ENCODE peak calls at places on chromosomes 12 and 14, in ten cellular contexts. A, K, T, Z, B, C, L, Q, U and S are unnamed samples.
A peak's percentile ranks its signal among the peaks of the same experiment; 100 is the strongest.

GRCh38 chr14:78598046-78598652 is 428.0 kb downstream of the NRXN3 start:
- DNase-seq in A (peak; percentile 74), K (peak; percentile 28), T (peak; percentile 13), Z (no peak), B (peak; percentile 21), C (peak; percentile 69), L (peak; percentile 14), Q (peak; percentile 62), U (peak; percentile 44), S (peak; percentile 76)

GRCh38 chr12:106633451-106633823 is 50.6 kb downstream of the RFX4 start:
- DNase-seq in A (no peak), K (no peak), T (no peak), Z (peak; percentile 1), B (no peak), C (peak; percentile 33), L (no peak), Q (no peak), U (no peak), S (no peak)

GRCh38 chr12:126084480-126084879 is 1019.2 kb downstream of the AACS start:
- DNase-seq in A (no peak), K (no peak), T (no peak), Z (no peak), B (no peak), C (peak; percentile 60), L (no peak), Q (no peak), U (no peak), S (no peak)

GRCh38 chr12:78315018-78315417 is 484.3 kb downstream of the NAV3 start:
- DNase-seq in A (no peak), K (no peak), T (no peak), Z (no peak), B (no peak), C (no peak), L (no peak), Q (no peak), U (no peak), S (no peak)

GRCh38 chr12:31781894-31782540 is 53.2 kb upstream of the AMN1 start:
- DNase-seq in A (no peak), K (no peak), T (no peak), Z (no peak), B (no peak), C (no peak), L (no peak), Q (no peak), U (no peak), S (peak; percentile 38)

GRCh38 chr12:13135336-13136178 is 32.1 kb upstream of the GSG1 start:
- DNase-seq in A (peak; percentile 98), K (no peak), T (no peak), Z (peak; percentile 73), B (peak; percentile 96), C (peak; percentile 61), L (no peak), Q (peak; percentile 56), U (peak; percentile 65), S (peak; percentile 23)

GRCh38 chr14:99137001-99137700 is 134.8 kb downstream of the BCL11B start:
- DNase-seq in A (no peak), K (no peak), T (no peak), Z (no peak), B (no peak), C (no peak), L (no peak), Q (no peak), U (peak; percentile 19), S (no peak)

GRCh38 chr14:71704210-71704609 is 228.0 kb upstream of the RGS6 start:
- DNase-seq in A (no peak), K (no peak), T (no peak), Z (no peak), B (no peak), C (no peak), L (no peak), Q (no peak), U (no peak), S (no peak)

DNA sequence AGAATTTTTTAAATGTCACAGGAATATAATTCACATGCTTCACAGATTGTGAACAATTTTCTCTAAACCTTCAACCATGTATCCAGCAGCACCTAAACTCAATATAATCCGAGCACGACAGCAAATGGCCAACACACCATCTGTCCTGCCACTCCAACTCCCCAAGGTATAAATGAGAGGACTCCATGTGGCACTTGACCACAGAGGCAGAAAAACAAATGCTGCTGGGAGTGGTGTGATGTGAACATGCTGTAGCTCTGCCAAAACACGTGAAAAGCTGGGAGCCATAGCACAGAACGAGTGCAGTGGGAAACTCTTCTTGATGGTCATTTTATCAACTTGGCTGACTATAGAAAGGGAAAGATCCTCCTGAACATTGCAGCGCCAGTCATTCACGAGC is 70.9 kb downstream of the LLPH start:
- DNase-seq in A (no peak), K (no peak), T (no peak), Z (no peak), B (no peak), C (no peak), L (no peak), Q (no peak), U (no peak), S (no peak)
- H3K4me3 ChIP-seq in A (no peak overlapping the region), K (no peak overlapping the region), T (no peak overlapping the region), Z (no peak overlapping the region), B (no peak overlapping the region), C (no peak overlapping the region), L (no peak overlapping the region), Q (no peak overlapping the region), U (no peak overlapping the region), S (no peak overlapping the region)

GRCh38 chr12:10221846-10222245 is 9.2 kb downstream of the GABARAPL1 start:
- DNase-seq in A (no peak), K (no peak), T (no peak), Z (no peak), B (no peak), C (no peak), L (no peak), Q (no peak), U (no peak), S (no peak)

GRCh38 chr12:10227648-10228047 is 15.0 kb downstream of the GABARAPL1 start:
- DNase-seq in A (no peak), K (no peak), T (no peak), Z (no peak), B (no peak), C (no peak), L (no peak), Q (no peak), U (no peak), S (no peak)

GRCh38 chr12:10226086-10226485 is 13.4 kb downstream of the GABARAPL1 start:
- DNase-seq in A (no peak), K (no peak), T (no peak), Z (no peak), B (no peak), C (no peak), L (no peak), Q (no peak), U (no peak), S (no peak)

GRCh38 chr12:10223208-10223607 is 10.5 kb downstream of the GABARAPL1 start:
- DNase-seq in A (no peak), K (no peak), T (no peak), Z (no peak), B (no peak), C (no peak), L (no peak), Q (no peak), U (no peak), S (no peak)

DNA sequence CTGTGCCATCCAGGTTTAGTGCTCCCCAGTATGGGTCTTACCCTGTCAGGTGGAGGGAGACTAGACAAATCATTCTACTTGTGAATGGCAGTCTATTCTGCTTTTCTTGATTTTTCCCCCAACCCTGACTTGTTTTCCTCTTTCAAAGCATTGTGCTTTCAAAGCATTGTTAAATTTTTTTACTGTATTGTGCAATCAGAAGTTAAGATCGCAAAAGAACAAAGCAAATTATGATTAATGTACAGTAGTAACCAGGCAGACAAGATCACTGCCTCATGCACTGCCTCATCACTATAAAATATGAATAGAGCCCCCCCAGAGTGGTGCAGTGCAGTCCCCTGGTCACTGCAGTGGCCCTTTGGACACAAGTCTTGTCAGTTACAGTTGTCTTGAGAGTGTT is 14.1 kb downstream of the GABARAPL1 start:
- DNase-seq in A (no peak), K (no peak), T (no peak), Z (no peak), B (no peak), C (no peak), L (no peak), Q (no peak), U (no peak), S (no peak)
- H3K4me3 ChIP-seq in A (no peak overlapping the region), K (no peak overlapping the region), T (no peak overlapping the region), Z (no peak overlapping the region), B (no peak overlapping the region), C (no peak overlapping the region), L (no peak overlapping the region), Q (no peak overlapping the region), U (no peak overlapping the region), S (no peak overlapping the region)

GRCh38 chr14:77554207-77554606 is 55.6 kb upstream of the ISM2 start:
- DNase-seq in A (no peak), K (no peak), T (no peak), Z (no peak), B (no peak), C (no peak), L (no peak), Q (no peak), U (no peak), S (no peak)

GRCh38 chr14:77556946-77557345 is 58.3 kb upstream of the ISM2 start:
- DNase-seq in A (no peak), K (no peak), T (no peak), Z (no peak), B (no peak), C (no peak), L (no peak), Q (no peak), U (no peak), S (no peak)

GRCh38 chr14:77559381-77559780 is 57.1 kb downstream of the SPTLC2 start:
- DNase-seq in A (no peak), K (no peak), T (no peak), Z (no peak), B (no peak), C (no peak), L (no peak), Q (no peak), U (no peak), S (no peak)

GRCh38 chr14:77554816-77555599 is 56.4 kb upstream of the ISM2 start:
- DNase-seq in A (no peak), K (no peak), T (no peak), Z (no peak), B (no peak), C (no peak), L (no peak), Q (peak; percentile 77), U (no peak), S (no peak)

GRCh38 chr14:77557391-77557790 is 58.8 kb upstream of the ISM2 start:
- DNase-seq in A (no peak), K (no peak), T (no peak), Z (no peak), B (no peak), C (no peak), L (no peak), Q (no peak), U (no peak), S (no peak)
- H3K4me3 ChIP-seq in A (no peak overlapping the region), K (no peak overlapping the region), T (no peak overlapping the region), Z (no peak overlapping the region), B (no peak overlapping the region), C (no peak overlapping the region), L (no peak overlapping the region), Q (no peak overlapping the region), U (no peak overlapping the region), S (no peak overlapping the region)

DNA sequence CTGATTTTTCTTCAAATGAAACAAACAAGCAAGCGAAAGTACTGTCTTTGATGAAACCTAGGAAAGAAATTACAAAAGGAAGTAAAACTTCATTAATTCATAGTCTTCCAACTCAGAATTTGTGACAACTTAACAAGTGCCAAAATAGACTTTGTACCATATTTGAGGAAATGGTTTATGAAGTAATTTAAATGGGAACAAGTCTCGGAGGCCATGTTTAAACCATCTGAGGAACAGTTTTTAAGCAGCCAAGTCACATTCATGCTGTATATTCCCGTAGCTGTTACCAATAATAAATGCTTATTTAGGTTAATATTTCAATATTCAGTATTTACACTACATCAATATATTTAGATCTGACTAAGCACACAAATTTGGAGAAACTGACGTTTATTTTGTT is 779 bp upstream of the ARHGDIB start:
- DNase-seq in A (no peak), K (no peak), T (no peak), Z (no peak), B (no peak), C (no peak), L (no peak), Q (no peak), U (no peak), S (no peak)
- H3K4me3 ChIP-seq in A (peak overlapping the region; percentile 55), K (no peak overlapping the region), T (peak overlapping the region; percentile 94), Z (no peak overlapping the region), B (no peak overlapping the region), C (no peak overlapping the region), L (peak overlapping the region; percentile 61), Q (peak overlapping the region; percentile 92), U (no peak overlapping the region), S (no peak overlapping the region)